ENCODE peak calls at places on chromosomes 6 and 20, in five cellular contexts. D is uterus, I is right atrium auricular region, A is sigmoid colon, S is brain microvascular endothelial cell. H is an unnamed sample.

GRCh38 chr6:47446974-47447373 is 30.6 kb upstream of the CD2AP start:
- DNase-seq in D (no peak), I (no peak), S (no peak), A (no peak), H (no peak)

GRCh38 chr6:139402935-139403386 is 28.5 kb upstream of the CITED2 start:
- DNase-seq in D (peak), A (peak), S (peak), I (no peak), H (peak)

GRCh38 chr6:138036955-138037592 is 70.1 kb downstream of the PERP start:
- DNase-seq in A (no peak), D (no peak), S (no peak), I (no peak), H (peak)

GRCh38 chr20:34585019-34585418 is 26.5 kb downstream of the MAP1LC3A start:
- DNase-seq in A (no peak), D (no peak), S (no peak), I (no peak), H (peak)

GRCh38 chr6:118708055-118708454 is 56.7 kb upstream of the CEP85L start:
- DNase-seq in A (no peak), D (no peak), S (peak), I (no peak), H (no peak)

GRCh38 chr20:6940052-6940451 is 172.6 kb downstream of the BMP2 start:
- DNase-seq in S (no peak), I (no peak), A (no peak), D (no peak), H (peak)

GRCh38 chr6:125950293-125950692 is 6.3 kb upstream of the HINT3 start:
- DNase-seq in S (peak), I (no peak), A (no peak), D (no peak), H (no peak)

GRCh38 chr6:78908621-78909020 is 41.3 kb downstream of the IRAK1BP1 start:
- DNase-seq in A (no peak), I (no peak), S (no peak), D (no peak), H (no peak)

GRCh38 chr6:162621246-162621645 is 106.3 kb downstream of the PRKN start:
- DNase-seq in I (no peak), S (peak), A (no peak), D (peak), H (no peak)

GRCh38 chr20:53738039-53738944 is 144.7 kb upstream of the ZNF217 start:
- DNase-seq in A (no peak), D (peak), I (peak), S (peak), H (no peak)

GRCh38 chr20:34736106-34736505 is 32.0 kb downstream of the TP53INP2 start:
- DNase-seq in S (no peak), I (no peak), A (no peak), D (no peak), H (no peak)

GRCh38 chr6:140879861-140880260 is 1252.9 kb upstream of the GJE1 start:
- DNase-seq in I (no peak), S (no peak), D (no peak), A (no peak), H (no peak)

GRCh38 chr6:110813813-110814487 is 1.3 kb downstream of the CDK19 start:
- DNase-seq in I (no peak), D (no peak), S (no peak), A (no peak), H (no peak)

GRCh38 chr20:1818895-1819294 is 76.3 kb upstream of the SIRPA start:
- DNase-seq in I (no peak), A (no peak), S (no peak), D (no peak), H (no peak)

GRCh38 chr6:93799226-93799625 is 379.9 kb upstream of the EPHA7 start:
- DNase-seq in D (no peak), S (no peak), A (no peak), I (no peak), H (no peak)

GRCh38 chr6:63581355-63581998 is 9.2 kb downstream of the LOC128125822 start:
- DNase-seq in S (no peak), A (no peak), D (no peak), I (no peak), H (no peak)

GRCh38 chr20:59589051-59589450 is 15.3 kb upstream of the PHACTR3 start:
- DNase-seq in A (no peak), I (no peak), D (no peak), S (no peak), H (no peak)

GRCh38 chr20:44253528-44253927 is 6.4 kb downstream of the GDAP1L1 start:
- DNase-seq in D (no peak), S (no peak), A (no peak), I (no peak), H (no peak)

GRCh38 chr6:158312165-158312564 is at the start of gene TULP4:
- DNase-seq in S (no peak), D (no peak), A (no peak), I (no peak), H (no peak)
- H3K27ac ChIP-seq in S (no peak), D (no peak), A (no peak), I (no peak), H (no peak)

DNA sequence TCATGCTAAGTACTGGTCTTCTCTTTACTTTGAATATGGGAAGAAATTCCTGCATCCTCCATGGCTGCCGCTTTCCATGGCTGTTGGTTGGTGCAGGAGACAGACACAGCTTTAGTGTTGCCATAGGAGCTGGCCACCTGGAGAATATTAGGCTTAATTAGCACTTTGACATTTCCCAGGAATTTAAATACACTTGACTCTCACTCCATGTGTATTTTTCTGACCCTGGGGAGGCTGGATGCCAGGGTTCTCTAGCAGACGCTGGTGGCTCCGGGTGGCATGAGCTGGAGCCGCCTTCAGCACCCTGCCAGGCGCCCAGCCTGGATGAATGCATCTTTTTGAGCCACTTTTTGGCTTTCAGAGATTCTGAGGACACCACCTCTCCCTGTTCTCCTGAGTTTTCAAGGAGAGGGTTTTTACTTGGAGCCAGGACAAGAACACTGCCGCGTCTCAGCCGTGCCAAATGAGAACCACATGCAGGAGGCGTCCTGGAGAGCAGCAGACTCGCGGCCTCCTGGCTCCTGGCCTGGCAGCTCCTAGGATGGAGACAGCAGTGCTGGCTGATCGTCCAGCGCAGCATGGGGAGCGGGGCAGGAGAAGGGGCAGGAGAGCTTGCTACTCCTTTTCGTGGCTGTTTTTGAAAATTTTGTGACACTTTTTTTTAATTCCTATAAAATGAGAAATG is 258.8 kb downstream of the SMOC2 start:
- DNase-seq in D (peak), S (no peak), A (peak), I (peak), H (no peak)
- H3K4me3 ChIP-seq in D (no peak), S (no peak), A (no peak), I (no peak), H (no peak)

GRCh38 chr6:74130641-74131040 is 434.6 kb downstream of the CD109 start:
- DNase-seq in A (no peak), S (no peak), D (no peak), I (no peak), H (no peak)
- H3K27ac ChIP-seq in A (no peak), S (no peak), D (no peak), I (no peak), H (no peak)

DNA sequence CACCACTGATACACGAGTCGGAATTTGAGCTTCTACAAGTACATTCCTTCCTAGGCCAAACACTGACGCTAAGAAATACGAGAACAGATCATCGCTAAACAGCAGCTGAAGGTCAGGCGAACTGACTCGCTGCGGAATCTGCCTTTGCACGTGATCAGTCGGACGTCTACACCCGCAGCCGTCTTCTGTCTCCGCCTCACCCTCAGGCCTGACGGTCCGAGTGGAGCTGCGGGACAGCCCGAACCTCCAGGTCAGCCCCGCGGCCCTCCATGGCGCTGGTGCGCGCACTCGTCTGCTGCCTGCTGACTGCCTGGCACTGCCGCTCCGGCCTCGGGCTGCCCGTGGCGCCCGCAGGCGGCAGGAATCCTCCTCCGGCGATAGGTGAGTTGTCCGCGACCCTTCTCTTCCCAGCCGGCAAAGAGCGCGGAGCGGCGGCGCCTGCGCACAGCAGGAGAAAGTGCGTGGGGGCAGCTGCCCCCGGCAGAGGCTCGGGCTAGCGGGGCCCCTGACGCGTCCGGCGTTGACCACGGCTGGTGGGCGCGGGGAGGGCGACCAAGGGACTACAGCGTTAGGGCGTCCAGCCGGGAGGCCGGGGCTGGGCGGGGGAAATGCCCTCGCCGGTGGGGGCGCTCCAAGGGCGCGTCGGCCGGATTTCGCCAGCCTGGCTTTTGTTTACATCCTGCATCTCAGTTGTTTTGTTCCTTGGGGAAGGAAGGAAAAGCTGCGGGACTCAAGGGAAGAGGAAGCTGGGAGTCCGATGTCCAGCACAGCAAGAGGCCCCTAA is at the start of gene SMPDL3A:
- DNase-seq in I (peak), A (peak), S (peak), D (peak), H (no peak)
- H3K4me3 ChIP-seq in I (peak), A (peak), S (peak), D (peak), H (peak)

GRCh38 chr6:511488-512137 is 120.1 kb downstream of the IRF4 start:
- DNase-seq in D (no peak), I (no peak), S (peak), A (no peak), H (no peak)
- H3K27ac ChIP-seq in D (no peak), I (no peak), S (no peak), A (no peak), H (no peak)

DNA sequence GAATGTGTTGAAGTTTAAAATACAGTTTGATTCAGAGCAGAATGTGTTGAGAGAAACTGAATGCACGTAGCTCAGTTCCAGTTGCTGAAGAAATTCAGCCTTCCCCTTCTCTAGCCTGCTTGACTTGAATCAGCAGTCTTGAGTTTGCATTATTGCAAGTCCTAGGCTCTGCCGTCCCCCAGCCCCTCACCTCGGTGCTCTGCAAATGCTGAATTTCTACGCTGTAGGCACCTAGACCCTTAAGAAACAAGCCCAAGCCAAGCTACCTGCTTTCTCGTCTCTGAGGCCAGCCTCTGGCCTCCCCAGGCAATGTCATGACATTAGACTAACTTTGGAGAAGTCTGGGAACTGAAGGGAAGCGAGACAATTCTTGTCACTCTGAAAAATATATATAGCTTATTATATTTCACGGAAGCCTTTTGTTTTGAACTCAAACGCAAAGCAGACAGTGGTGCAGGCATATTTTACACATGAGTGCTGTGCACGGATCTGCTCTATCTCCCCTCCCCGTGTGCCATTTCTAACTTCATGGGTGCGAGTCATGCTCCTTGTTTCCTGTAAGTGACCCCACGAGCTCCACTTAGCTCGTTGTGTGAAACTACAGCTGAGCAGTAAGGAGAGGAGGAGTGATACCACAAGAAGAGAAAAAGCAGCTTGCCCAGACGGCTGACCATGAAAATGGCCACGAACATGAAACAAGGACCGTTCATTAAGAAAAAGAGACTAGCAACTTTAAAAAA is 71.4 kb upstream of the DUSP22 start:
- DNase-seq in A (no peak), D (no peak), S (no peak), I (no peak), H (no peak)
- H3K4me3 ChIP-seq in A (no peak), D (no peak), S (no peak), I (no peak), H (no peak)

H was measured in esophagus muscularis mucosa.